ENCODE peak calls at places on chromosomes 13 and 19, in seven cellular contexts. J is right atrium auricular region, B is heart left ventricle, N is right cardiac atrium, R is sigmoid colon, A is ascending aorta, D is IMR-90. I is an unnamed sample. For H3K4me1, the result is how much of the 10 kb centered on the place peaks cover.

GRCh38 chr13:39501711-39502324 is 101.2 kb downstream of the LHFPL6 start:
- DNase-seq in J (no peak), B (peak), N (peak), R (no peak), A (no peak), D (no peak), I (peak)

GRCh38 chr13:41034862-41035261 is 15.7 kb upstream of the ELF1 start:
- DNase-seq in J (no peak), B (no peak), N (no peak), R (no peak), A (no peak), D (peak), I (no peak)

GRCh38 chr19:40811478-40812341 is 12.7 kb downstream of the EGLN2 start:
- DNase-seq in J (no peak), B (no peak), N (peak), R (no peak), A (no peak), D (no peak), I (no peak)

GRCh38 chr13:72221276-72221962 is 354.4 kb upstream of the DACH1 start:
- DNase-seq in J (no peak), B (peak), N (peak), R (no peak), A (no peak), D (no peak), I (peak)

GRCh38 chr19:48330012-48330681 is 4.8 kb downstream of the EMP3 start:
- DNase-seq in J (no peak), B (peak), N (peak), R (peak), A (no peak), D (no peak), I (peak)

GRCh38 chr13:79692846-79693245 is 211.9 kb downstream of the NDFIP2 start:
- DNase-seq in J (no peak), B (no peak), N (no peak), R (no peak), A (no peak), D (no peak), I (no peak)

GRCh38 chr13:114161644-114162532 is 17.2 kb upstream of the CFAP97D2 start:
- DNase-seq in J (no peak), B (peak), N (peak), R (no peak), A (no peak), D (peak), I (peak)

GRCh38 chr13:31199527-31199848 is 287 bp upstream of the B3GLCT start:
- DNase-seq in J (no peak), B (no peak), N (no peak), R (no peak), A (no peak), D (no peak), I (no peak)

GRCh38 chr19:55549500-55550320 is 4.4 kb upstream of the SBK3 start:
- DNase-seq in J (no peak), B (peak), N (peak), R (no peak), A (no peak), D (peak), I (no peak)

GRCh38 chr13:95643471-95643813 is 1.1 kb downstream of the DZIP1 start:
- DNase-seq in J (no peak), B (no peak), N (no peak), R (no peak), A (no peak), D (peak), I (peak)

GRCh38 chr13:107266657-107267056 is 698.7 kb upstream of the ARGLU1 start:
- DNase-seq in J (no peak), B (no peak), N (no peak), R (no peak), A (no peak), D (no peak), I (no peak)

GRCh38 chr13:91277013-91277676 is 70.3 kb upstream of the MIR17HG start:
- DNase-seq in J (no peak), B (no peak), N (no peak), R (no peak), A (no peak), D (no peak), I (no peak)

GRCh38 chr13:110565296-110565695 is 3.8 kb upstream of the RAB20 start:
- DNase-seq in J (no peak), B (no peak), N (no peak), R (no peak), A (no peak), D (no peak), I (no peak)

GRCh38 chr13:79631260-79631659 is 150.3 kb downstream of the NDFIP2 start:
- DNase-seq in J (no peak), B (no peak), N (no peak), R (no peak), A (no peak), D (peak), I (no peak)

GRCh38 chr13:94666065-94666464 is 46.3 kb downstream of the SOX21 start:
- DNase-seq in J (no peak), B (no peak), N (no peak), R (no peak), A (no peak), D (no peak), I (no peak)

GRCh38 chr13:21663197-21663596 is 7.7 kb upstream of the FGF9 start:
- DNase-seq in J (no peak), B (no peak), N (no peak), R (no peak), A (no peak), D (no peak), I (no peak)

GRCh38 chr13:39417131-39417530 is 185.9 kb downstream of the LHFPL6 start:
- DNase-seq in J (no peak), B (peak), N (peak), R (no peak), A (no peak), D (no peak), I (no peak)

GRCh38 chr13:25881946-25882574 is 169.8 kb downstream of the SHISA2 start:
- DNase-seq in J (no peak), B (no peak), N (no peak), R (no peak), A (no peak), D (no peak), I (no peak)

GRCh38 chr19:3608750-3609322 is 2.2 kb upstream of the TBXA2R start:
- DNase-seq in J (no peak), B (peak), N (peak), R (no peak), A (no peak), D (no peak), I (no peak)

GRCh38 chr19:18415177-18415867 is 3.9 kb upstream of the SSBP4 start:
- DNase-seq in J (peak), B (peak), N (peak), R (peak), A (no peak), D (peak), I (peak)
- H3K4me1 ChIP-seq in J (half or more), B (under half), N (under half), R (half or more), A (under half), D (under half), I (under half)

DNA sequence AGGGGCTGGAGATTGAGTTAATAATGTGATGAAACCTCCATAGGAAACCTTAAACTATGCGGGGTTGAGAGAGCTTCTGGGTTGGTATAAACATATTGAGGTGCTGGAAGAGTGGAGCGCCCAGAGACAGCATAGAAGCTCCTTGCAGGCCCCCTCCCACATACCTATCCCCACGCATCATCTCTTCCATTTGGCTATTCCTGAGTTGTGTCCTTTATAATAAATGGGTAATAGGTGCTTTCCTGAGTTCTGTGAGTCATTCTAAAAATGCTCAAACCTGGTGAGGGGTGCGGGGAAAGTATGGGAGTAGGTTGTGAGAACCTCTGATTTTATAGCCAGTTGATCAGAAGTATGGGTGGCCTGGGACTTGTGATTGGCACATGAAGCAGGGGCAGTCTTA is 14.6 kb downstream of the CCDC122 start:
- DNase-seq in J (no peak), B (no peak), N (no peak), R (no peak), A (no peak), D (no peak), I (no peak)
- H3K27ac ChIP-seq in J (no peak), B (no peak), N (no peak), R (no peak), A (no peak), D (peak), I (no peak)

DNA sequence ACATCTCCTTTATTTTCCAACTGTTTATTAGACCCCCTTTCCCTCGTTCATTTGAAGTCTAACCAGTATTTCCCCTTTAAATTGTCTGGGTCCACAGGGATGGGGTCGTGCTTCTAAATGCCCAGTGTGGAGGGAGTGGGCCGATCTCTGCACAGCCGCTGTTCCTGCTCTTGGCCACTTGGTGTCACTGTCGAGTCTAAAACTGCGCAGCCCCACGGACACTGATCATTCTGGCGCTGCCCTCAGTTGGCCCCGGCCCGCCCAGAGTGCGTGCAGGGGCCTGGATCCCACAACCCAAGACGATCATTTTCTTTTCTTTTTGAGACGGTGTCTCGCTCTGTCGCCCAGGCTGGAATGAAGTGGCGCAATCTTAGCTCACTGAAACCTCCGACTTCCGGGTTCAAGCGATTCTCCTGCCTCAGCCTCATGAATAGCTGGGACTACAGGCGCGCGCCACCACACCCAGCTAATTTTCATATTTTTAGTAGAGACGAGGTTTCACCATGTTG is 12.0 kb downstream of the WDR88 start:
- DNase-seq in J (peak), B (peak), N (peak), R (peak), A (no peak), D (peak), I (peak)
- H3K4me3 ChIP-seq in J (no peak), B (no peak), N (no peak), R (no peak), A (no peak), D (no peak), I (peak)

GRCh38 chr19:7191946-7192691 is 102.1 kb downstream of the INSR start:
- DNase-seq in J (no peak), B (no peak), N (peak), R (no peak), A (no peak), D (no peak), I (no peak)
- H3K4me1 ChIP-seq in J (under half), B (under half), N (under half), R (under half), A (under half), D (under half), I (under half)

DNA sequence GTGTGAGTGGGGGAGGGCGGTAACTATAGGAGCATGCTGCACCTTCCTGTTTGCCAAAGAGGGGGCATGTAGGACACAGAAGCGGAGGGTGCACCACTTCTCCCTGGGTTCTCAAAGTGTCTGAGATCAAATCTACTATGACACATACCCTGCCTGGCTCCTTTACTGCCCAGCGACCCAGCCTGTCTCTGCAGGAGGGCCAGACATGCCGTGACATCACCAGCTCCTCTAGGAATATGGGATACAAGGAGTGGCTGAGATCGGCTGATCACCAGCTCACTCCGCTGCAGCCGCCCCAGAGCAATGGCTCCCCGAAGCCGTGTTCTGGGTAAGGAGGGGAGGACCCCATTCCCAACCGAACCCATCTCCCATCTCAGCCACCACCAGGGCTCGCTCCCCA is 16.4 kb upstream of the IGFL1 start:
- DNase-seq in J (no peak), B (no peak), N (no peak), R (no peak), A (no peak), D (no peak), I (no peak)
- H3K27ac ChIP-seq in J (no peak), B (no peak), N (no peak), R (no peak), A (no peak), D (no peak), I (no peak)

GRCh38 chr19:2274185-2274711 is 7.7 kb downstream of the PEAK3 start:
- DNase-seq in J (no peak), B (no peak), N (peak), R (no peak), A (no peak), D (no peak), I (no peak)
- H3K4me3 ChIP-seq in J (no peak), B (peak), N (no peak), R (no peak), A (no peak), D (no peak), I (no peak)

GRCh38 chr19:35144259-35144599 is 1.2 kb downstream of the FXYD7 start:
- DNase-seq in J (no peak), B (no peak), N (peak), R (no peak), A (no peak), D (no peak), I (no peak)

GRCh38 chr19:35143818-35144217 is 763 bp downstream of the FXYD7 start:
- DNase-seq in J (no peak), B (no peak), N (no peak), R (no peak), A (no peak), D (no peak), I (no peak)

GRCh38 chr19:35142531-35143230 is 374 bp upstream of the FXYD7 start:
- DNase-seq in J (no peak), B (peak), N (peak), R (no peak), A (no peak), D (no peak), I (peak)

GRCh38 chr19:35141627-35142401 is 1.2 kb upstream of the FXYD7 start:
- DNase-seq in J (no peak), B (peak), N (peak), R (no peak), A (no peak), D (no peak), I (no peak)

DNA sequence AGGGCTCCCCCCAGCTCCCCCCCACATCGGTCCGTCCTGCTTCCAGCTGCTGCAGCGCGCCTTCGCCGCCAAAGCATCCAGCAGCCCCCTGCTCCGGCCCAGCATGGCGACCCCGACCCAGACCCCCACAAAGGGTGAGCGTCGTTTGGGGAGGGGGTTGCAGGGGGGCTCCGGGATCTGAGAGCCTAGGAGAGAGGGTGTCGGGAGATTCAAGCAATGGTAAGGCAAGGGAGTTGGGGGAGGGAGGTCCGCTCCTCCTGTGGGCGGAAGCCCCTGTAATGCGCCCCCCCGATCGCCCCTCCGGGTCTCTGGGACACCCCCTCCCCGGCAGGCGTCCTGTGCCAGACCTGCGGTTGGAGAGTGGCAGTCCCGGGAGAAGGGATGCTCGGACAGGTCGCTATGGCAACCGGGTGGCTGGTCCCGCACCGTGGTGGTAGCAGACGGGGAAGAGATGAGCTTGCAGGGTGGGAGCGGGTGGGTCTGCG is at the start of gene FXYD7:
- DNase-seq in J (no peak), B (peak), N (peak), R (no peak), A (no peak), D (no peak), I (no peak)
- H3K4me1 ChIP-seq in J (half or more), B (under half), N (under half), R (under half), A (under half), D (under half), I (under half)

I was measured in testis.